ENCODE peak calls at places on chromosomes 4 and X, in seven cellular contexts. N is HCT116; Z is WTC11; D is CD4-positive, alpha-beta T cell; A is cardiac muscle cell; L is mucosa of descending colon; E is IMR-90. K is an unnamed sample.

GRCh38 chrX:41192880-41193279 is 107.6 kb downstream of the USP9X start:
- DNase-seq in N (no peak), Z (no peak), D (no peak), A (no peak), L (no peak), E (no peak), K (no peak)

GRCh38 chr4:152620218-152620617 is 59.6 kb downstream of the TMEM154 start:
- DNase-seq in N (no peak), Z (no peak), D (no peak), A (no peak), L (no peak), E (no peak), K (no peak)

GRCh38 chr4:173264245-173264959 is 69.8 kb downstream of the HMGB2 start:
- DNase-seq in N (no peak), Z (no peak), D (peak; percentile 9), A (peak; percentile 82), L (peak; percentile 51), E (peak; percentile 78), K (no peak)

GRCh38 chr4:14824189-14824588 is 178.1 kb upstream of the CPEB2 start:
- DNase-seq in N (no peak), Z (no peak), D (no peak), A (no peak), L (no peak), E (no peak), K (no peak)

GRCh38 chr4:124061413-124061812 is 651.1 kb downstream of the ANKRD50 start:
- DNase-seq in N (no peak), Z (no peak), D (no peak), A (peak; percentile 90), L (no peak), E (peak; percentile 44), K (no peak)

GRCh38 chr4:51859476-51860032 is 16.6 kb downstream of the DCUN1D4 start:
- DNase-seq in N (no peak), Z (no peak), D (no peak), A (no peak), L (no peak), E (no peak), K (no peak)

GRCh38 chrX:115912372-115912897 is 258.1 kb upstream of the AGTR2 start:
- DNase-seq in N (no peak), Z (peak; percentile 42), D (no peak), A (no peak), L (no peak), E (no peak), K (no peak)

GRCh38 chr4:6617246-6617645 is 23.2 kb upstream of the MRFAP1 start:
- DNase-seq in N (no peak), Z (no peak), D (no peak), A (no peak), L (no peak), E (no peak), K (no peak)

GRCh38 chr4:72109364-72109763 is 77.6 kb downstream of the NPFFR2 start:
- DNase-seq in N (no peak), Z (no peak), D (no peak), A (no peak), L (no peak), E (no peak), K (no peak)

GRCh38 chrX:124406294-124407013 is 60.1 kb downstream of the SH2D1A start:
- DNase-seq in N (peak; percentile 31), Z (peak; percentile 35), D (peak; percentile 43), A (peak; percentile 74), L (no peak), E (peak; percentile 46), K (peak; percentile 72)

GRCh38 chr4:2258091-2259035 is 3.5 kb downstream of the MXD4 start:
- DNase-seq in N (no peak), Z (peak; percentile 8), D (no peak), A (no peak), L (peak; percentile 52), E (no peak), K (no peak)

GRCh38 chr4:68124262-68124661 is 5.4 kb downstream of the TMPRSS11F start:
- DNase-seq in N (no peak), Z (no peak), D (no peak), A (no peak), L (no peak), E (no peak), K (no peak)

GRCh38 chrX:71222929-71223328 is at the start of gene GJB1:
- DNase-seq in N (no peak), Z (no peak), D (no peak), A (no peak), L (no peak), E (no peak), K (peak; percentile 3)

GRCh38 chr4:146340798-146341197 is 126.5 kb downstream of the REELD1 start:
- DNase-seq in N (no peak), Z (no peak), D (no peak), A (peak; percentile 39), L (no peak), E (peak; percentile 54), K (no peak)

GRCh38 chr4:41709844-41710481 is 38.6 kb downstream of the PHOX2B start:
- DNase-seq in N (no peak), Z (no peak), D (no peak), A (peak; percentile 9), L (no peak), E (peak; percentile 97), K (no peak)

GRCh38 chr4:168857546-168858314 is 152.3 kb downstream of the CBR4 start:
- DNase-seq in N (no peak), Z (no peak), D (no peak), A (peak; percentile 77), L (no peak), E (peak; percentile 94), K (no peak)

GRCh38 chr4:24781999-24782745 is 13.2 kb upstream of the SOD3 start:
- DNase-seq in N (no peak), Z (no peak), D (no peak), A (no peak), L (no peak), E (no peak), K (no peak)

GRCh38 chrX:1750267-1750666 is 135.4 kb downstream of the ASMT start:
- DNase-seq in N (peak; percentile 64), Z (no peak), D (no peak), A (no peak), L (no peak), E (no peak), K (no peak)

GRCh38 chr4:153750197-153750817 is 9.5 kb downstream of the RNF175 start:
- DNase-seq in N (peak; percentile 54), Z (peak; percentile 68), D (peak; percentile 52), A (peak; percentile 87), L (no peak), E (peak; percentile 58), K (peak; percentile 82)

GRCh38 chr4:101919373-101919977 is 128.9 kb downstream of the BANK1 start:
- DNase-seq in N (no peak), Z (no peak), D (no peak), A (no peak), L (no peak), E (no peak), K (no peak)

GRCh38 chr4:83613994-83614393 is 78.1 kb downstream of the GPAT3 start:
- DNase-seq in N (no peak), Z (no peak), D (no peak), A (no peak), L (no peak), E (no peak), K (no peak)

GRCh38 chr4:37661643-37662221 is 24.4 kb downstream of the RELL1 start:
- DNase-seq in N (no peak), Z (no peak), D (no peak), A (no peak), L (no peak), E (peak; percentile 61), K (no peak)

GRCh38 chrX:93649381-93649780 is 24.0 kb downstream of the NAP1L3 start:
- DNase-seq in N (no peak), Z (no peak), D (no peak), A (no peak), L (no peak), E (no peak), K (no peak)

GRCh38 chrX:39497717-39498265 is 600.0 kb downstream of the BCOR start:
- DNase-seq in N (no peak), Z (no peak), D (no peak), A (no peak), L (no peak), E (no peak), K (no peak)

GRCh38 chr4:6641164-6641970 is 882 bp downstream of the MRFAP1 start:
- DNase-seq in N (no peak), Z (no peak), D (peak; percentile 40), A (peak; percentile 52), L (peak; percentile 77), E (peak; percentile 42), K (no peak)

GRCh38 chr4:140756292-140757219 is at the start of gene TBC1D9:
- DNase-seq in N (peak; percentile 86), Z (peak; percentile 82), D (no peak), A (peak; percentile 85), L (peak; percentile 80), E (peak; percentile 55), K (peak; percentile 61)
- TF ChIP-seq CTCF in N (no peak), Z (no peak), D (no peak), A (peak; percentile 8), L (no peak), E (no peak), K (no peak)

DNA sequence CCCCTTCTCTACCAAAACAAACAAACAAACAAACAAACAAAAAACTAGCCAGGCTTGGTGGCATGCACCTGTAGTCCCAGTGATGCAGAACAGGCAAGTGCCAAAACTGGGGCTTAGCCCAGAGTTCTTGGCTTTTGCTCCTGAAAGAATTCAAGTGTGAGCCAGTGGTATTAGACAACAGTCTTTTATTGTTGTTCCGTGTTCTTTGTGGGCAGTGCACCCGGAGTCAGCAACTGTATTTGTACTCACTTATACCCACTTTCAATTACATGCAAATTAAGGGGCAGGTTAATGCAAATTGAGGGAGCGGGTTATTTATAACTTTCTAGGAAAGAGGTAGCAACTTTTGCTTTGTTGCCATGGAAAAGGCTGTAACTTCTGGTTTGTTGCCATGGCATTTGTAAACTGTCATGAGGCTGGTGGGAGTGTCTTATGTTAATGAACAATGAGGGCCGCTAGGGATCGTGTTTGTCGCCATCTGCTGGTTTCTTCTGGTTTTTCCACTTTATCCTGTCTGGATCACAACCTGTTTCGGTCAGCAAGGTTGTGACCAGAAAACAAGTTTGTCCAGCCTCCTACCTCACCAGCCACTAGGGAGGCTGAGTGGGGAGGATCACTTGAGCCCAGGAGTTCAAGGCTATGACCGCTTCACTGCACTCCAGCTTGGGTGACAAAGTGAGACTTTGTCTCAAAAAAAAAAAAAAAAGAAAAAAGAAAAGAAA is 88.8 kb upstream of the ESX1 start:
- DNase-seq in N (peak; percentile 80), Z (peak; percentile 59), D (peak; percentile 8), A (peak; percentile 86), L (no peak), E (peak; percentile 74), K (peak; percentile 66)
- TF ChIP-seq CTCF in N (peak; percentile 57), Z (no peak), D (peak; percentile 26), A (peak; percentile 55), L (no peak), E (peak; percentile 69), K (peak; percentile 63)

GRCh38 chr4:4666693-4667642 is 125.1 kb upstream of the STX18 start:
- DNase-seq in N (no peak), Z (peak; percentile 65), D (no peak), A (peak; percentile 74), L (no peak), E (no peak), K (no peak)
- TF ChIP-seq CTCF in N (no peak), Z (no peak), D (no peak), A (no peak), L (no peak), E (no peak), K (no peak)

DNA sequence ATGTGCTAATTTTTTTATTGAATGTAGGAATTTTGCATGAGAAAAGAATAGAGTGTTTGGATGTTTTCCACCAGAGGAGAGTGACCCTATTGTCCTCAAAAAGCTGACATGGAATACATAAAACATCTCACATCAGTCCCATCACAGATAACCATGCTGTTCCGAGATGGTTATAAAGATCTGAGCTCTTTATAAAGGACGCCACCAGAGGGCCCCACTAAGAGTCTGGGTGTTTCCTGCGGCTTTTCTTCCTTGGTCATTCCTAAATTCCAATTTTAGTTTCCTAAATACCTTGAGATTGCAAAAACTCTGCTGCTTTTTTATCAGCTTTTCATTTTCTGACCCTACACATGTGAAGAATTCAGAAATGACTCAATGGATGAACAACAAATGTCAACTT is 504.5 kb upstream of the FRG1 start:
- DNase-seq in N (peak; percentile 4), Z (no peak), D (no peak), A (no peak), L (no peak), E (no peak), K (no peak)
- TF ChIP-seq CTCF in N (peak; percentile 24), Z (peak; percentile 23), D (no peak), A (no peak), L (no peak), E (no peak), K (peak; percentile 37)

K was measured in neural crest cell.